ENCODE peak calls at places on chromosomes 1 and 21, in seven cellular contexts. One of them, this sample, is unnamed. For H3K79me2, the result is how much of the 10 kb centered on the place peaks cover.

GRCh38 chr21:37855568-37856391 is 60.5 kb downstream of the KCNJ6 start:
- DNase-seq in GM23338: no peak
- DNase-seq in GM23248: peak
- DNase-seq in SK-N-SH: no peak
- DNase-seq in PC-3: no peak
- DNase-seq in hepatocyte: no peak
- DNase-seq in OCI-LY7: no peak
- DNase-seq in this sample: peak

GRCh38 chr1:77989762-77990161 is 10.9 kb upstream of the FUBP1 start:
- DNase-seq in GM23338: peak
- DNase-seq in GM23248: no peak
- DNase-seq in hepatocyte: no peak
- DNase-seq in PC-3: no peak
- DNase-seq in SK-N-SH: no peak
- DNase-seq in OCI-LY7: no peak
- DNase-seq in this sample: no peak

GRCh38 chr1:7679873-7680790 is 91.0 kb upstream of the VAMP3 start:
- DNase-seq in OCI-LY7: no peak
- DNase-seq in SK-N-SH: peak
- DNase-seq in GM23248: peak
- DNase-seq in GM23338: peak
- DNase-seq in PC-3: no peak
- DNase-seq in hepatocyte: peak
- DNase-seq in this sample: peak

GRCh38 chr1:235027076-235027861 is 101.4 kb downstream of the TOMM20 start:
- DNase-seq in GM23338: no peak
- DNase-seq in GM23248: no peak
- DNase-seq in PC-3: no peak
- DNase-seq in SK-N-SH: no peak
- DNase-seq in OCI-LY7: no peak
- DNase-seq in hepatocyte: no peak
- DNase-seq in this sample: no peak

GRCh38 chr1:107776898-107777663 is 187.9 kb downstream of the VAV3 start:
- DNase-seq in GM23338: no peak
- DNase-seq in PC-3: no peak
- DNase-seq in GM23248: no peak
- DNase-seq in hepatocyte: no peak
- DNase-seq in OCI-LY7: peak
- DNase-seq in SK-N-SH: no peak
- DNase-seq in this sample: no peak

GRCh38 chr1:98102369-98103030 is 181.7 kb upstream of the DPYD start:
- DNase-seq in hepatocyte: peak
- DNase-seq in GM23338: no peak
- DNase-seq in SK-N-SH: no peak
- DNase-seq in OCI-LY7: no peak
- DNase-seq in PC-3: peak
- DNase-seq in GM23248: peak
- DNase-seq in this sample: no peak

GRCh38 chr1:241918879-241919278 is 38.7 kb upstream of the BECN2 start:
- DNase-seq in OCI-LY7: no peak
- DNase-seq in SK-N-SH: no peak
- DNase-seq in GM23338: no peak
- DNase-seq in GM23248: peak
- DNase-seq in hepatocyte: peak
- DNase-seq in PC-3: peak
- DNase-seq in this sample: peak

GRCh38 chr1:92705456-92705855 is 79.5 kb downstream of the EVI5 start:
- DNase-seq in SK-N-SH: no peak
- DNase-seq in GM23338: no peak
- DNase-seq in PC-3: no peak
- DNase-seq in OCI-LY7: no peak
- DNase-seq in hepatocyte: no peak
- DNase-seq in GM23248: peak
- DNase-seq in this sample: no peak

GRCh38 chr1:72697410-72697809 is 415.1 kb upstream of the NEGR1 start:
- DNase-seq in GM23338: no peak
- DNase-seq in OCI-LY7: no peak
- DNase-seq in hepatocyte: no peak
- DNase-seq in SK-N-SH: no peak
- DNase-seq in GM23248: no peak
- DNase-seq in PC-3: no peak
- DNase-seq in this sample: no peak

GRCh38 chr1:34688358-34688757 is 66.5 kb upstream of the GJB5 start:
- DNase-seq in hepatocyte: peak
- DNase-seq in PC-3: no peak
- DNase-seq in OCI-LY7: no peak
- DNase-seq in GM23248: no peak
- DNase-seq in GM23338: no peak
- DNase-seq in SK-N-SH: no peak
- DNase-seq in this sample: no peak

GRCh38 chr1:23168079-23168461 is 586 bp downstream of the LUZP1 start:
- DNase-seq in PC-3: no peak
- DNase-seq in SK-N-SH: peak
- DNase-seq in GM23338: no peak
- DNase-seq in GM23248: peak
- DNase-seq in OCI-LY7: peak
- DNase-seq in hepatocyte: peak
- DNase-seq in this sample: no peak

GRCh38 chr1:155049651-155050559 is 1.2 kb upstream of the ADAM15 start:
- DNase-seq in SK-N-SH: no peak
- DNase-seq in GM23248: peak
- DNase-seq in GM23338: no peak
- DNase-seq in hepatocyte: no peak
- DNase-seq in PC-3: peak
- DNase-seq in OCI-LY7: no peak
- DNase-seq in this sample: no peak

GRCh38 chr1:216221260-216221700 is 202.0 kb downstream of the USH2A start:
- DNase-seq in GM23338: peak
- DNase-seq in SK-N-SH: peak
- DNase-seq in hepatocyte: peak
- DNase-seq in PC-3: peak
- DNase-seq in OCI-LY7: peak
- DNase-seq in GM23248: peak
- DNase-seq in this sample: peak

GRCh38 chr1:90133133-90133532 is 138.2 kb downstream of the ZNF326 start:
- DNase-seq in OCI-LY7: peak
- DNase-seq in PC-3: peak
- DNase-seq in hepatocyte: peak
- DNase-seq in SK-N-SH: peak
- DNase-seq in GM23338: peak
- DNase-seq in GM23248: peak
- DNase-seq in this sample: peak

GRCh38 chr1:154474802-154475201 is 27.2 kb upstream of the TDRD10 start:
- DNase-seq in OCI-LY7: no peak
- DNase-seq in GM23248: peak
- DNase-seq in SK-N-SH: no peak
- DNase-seq in PC-3: peak
- DNase-seq in GM23338: no peak
- DNase-seq in hepatocyte: peak
- DNase-seq in this sample: no peak

GRCh38 chr1:154157520-154158306 is 2.8 kb upstream of the NUP210L start:
- DNase-seq in OCI-LY7: peak
- DNase-seq in GM23338: no peak
- DNase-seq in PC-3: no peak
- DNase-seq in SK-N-SH: no peak
- DNase-seq in hepatocyte: peak
- DNase-seq in GM23248: peak
- DNase-seq in this sample: peak

GRCh38 chr21:43701936-43702784 is 16.8 kb upstream of the PDXK start:
- DNase-seq in GM23338: no peak
- DNase-seq in PC-3: no peak
- DNase-seq in GM23248: peak
- DNase-seq in SK-N-SH: no peak
- DNase-seq in OCI-LY7: no peak
- DNase-seq in hepatocyte: no peak
- DNase-seq in this sample: no peak

GRCh38 chr1:88698764-88699163 is 14.7 kb downstream of the PKN2 start:
- DNase-seq in PC-3: no peak
- DNase-seq in SK-N-SH: no peak
- DNase-seq in GM23338: no peak
- DNase-seq in hepatocyte: no peak
- DNase-seq in GM23248: no peak
- DNase-seq in OCI-LY7: no peak
- DNase-seq in this sample: no peak
- H3K79me2 ChIP-seq in PC-3: half or more
- H3K79me2 ChIP-seq in SK-N-SH: half or more
- H3K79me2 ChIP-seq in GM23338: half or more
- H3K79me2 ChIP-seq in hepatocyte: half or more
- H3K79me2 ChIP-seq in GM23248: half or more
- H3K79me2 ChIP-seq in OCI-LY7: half or more
- H3K79me2 ChIP-seq in this sample: half or more

DNA sequence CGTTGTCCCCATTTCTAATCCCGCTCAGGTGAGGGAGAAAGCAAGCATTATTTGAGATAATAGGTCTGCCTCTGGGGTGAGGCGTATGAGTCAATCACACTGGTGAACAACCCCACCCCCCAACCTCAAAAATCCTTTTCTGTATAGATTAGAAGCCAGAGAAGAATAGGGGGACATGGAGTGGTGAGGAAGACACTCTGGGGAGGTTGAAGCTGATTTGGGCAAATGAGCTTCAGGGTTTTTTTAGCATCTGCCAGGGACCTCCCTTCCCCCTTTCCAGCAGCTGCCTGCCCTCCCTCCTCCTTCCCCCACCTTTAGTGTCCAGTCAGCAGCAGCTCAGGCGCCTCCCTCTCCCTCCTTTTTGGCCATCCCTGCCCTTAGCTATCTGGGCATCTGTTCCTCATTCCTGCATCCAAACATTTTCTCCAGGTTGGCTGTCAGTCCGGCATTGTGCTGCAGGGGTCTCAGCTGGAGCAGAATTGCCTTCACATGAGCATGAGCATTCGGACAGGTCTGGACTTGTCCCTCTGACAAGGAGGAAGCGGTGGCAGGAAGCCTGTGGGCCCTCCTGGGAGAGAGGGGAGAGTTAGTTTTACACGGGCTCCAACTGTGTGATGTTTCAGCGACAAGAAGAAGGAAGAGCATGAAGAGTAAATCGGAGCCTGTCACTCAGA is 30.8 kb upstream of the PTGFRN start:
- DNase-seq in PC-3: peak
- DNase-seq in GM23248: peak
- DNase-seq in hepatocyte: peak
- DNase-seq in GM23338: peak
- DNase-seq in SK-N-SH: peak
- DNase-seq in OCI-LY7: no peak
- DNase-seq in this sample: peak
- TF ChIP-seq EZH2phosphoT487 in PC-3: no peak
- TF ChIP-seq EZH2phosphoT487 in GM23248: no peak
- TF ChIP-seq EZH2phosphoT487 in hepatocyte: no peak
- TF ChIP-seq EZH2phosphoT487 in GM23338: no peak
- TF ChIP-seq EZH2phosphoT487 in SK-N-SH: no peak
- TF ChIP-seq EZH2phosphoT487 in OCI-LY7: no peak
- TF ChIP-seq EZH2phosphoT487 in this sample: no peak

GRCh38 chr1:3717715-3718601 is 34.3 kb upstream of the CCDC27 start:
- DNase-seq in OCI-LY7: peak
- DNase-seq in SK-N-SH: no peak
- DNase-seq in PC-3: no peak
- DNase-seq in GM23338: peak
- DNase-seq in hepatocyte: peak
- DNase-seq in GM23248: peak
- DNase-seq in this sample: peak

GRCh38 chr1:3714284-3714741 is 37.9 kb upstream of the CCDC27 start:
- DNase-seq in GM23338: no peak
- DNase-seq in OCI-LY7: no peak
- DNase-seq in hepatocyte: no peak
- DNase-seq in PC-3: no peak
- DNase-seq in SK-N-SH: no peak
- DNase-seq in GM23248: no peak
- DNase-seq in this sample: no peak

GRCh38 chr1:3714814-3715213 is 37.4 kb upstream of the CCDC27 start:
- DNase-seq in GM23248: no peak
- DNase-seq in OCI-LY7: no peak
- DNase-seq in SK-N-SH: no peak
- DNase-seq in hepatocyte: no peak
- DNase-seq in PC-3: no peak
- DNase-seq in GM23338: no peak
- DNase-seq in this sample: no peak

GRCh38 chr1:3717041-3717714 is 35.1 kb upstream of the CCDC27 start:
- DNase-seq in GM23338: no peak
- DNase-seq in hepatocyte: no peak
- DNase-seq in PC-3: no peak
- DNase-seq in SK-N-SH: peak
- DNase-seq in GM23248: no peak
- DNase-seq in OCI-LY7: no peak
- DNase-seq in this sample: no peak

GRCh38 chr1:3716351-3716750 is 35.9 kb upstream of the CCDC27 start:
- DNase-seq in OCI-LY7: no peak
- DNase-seq in hepatocyte: no peak
- DNase-seq in SK-N-SH: peak
- DNase-seq in GM23338: no peak
- DNase-seq in GM23248: no peak
- DNase-seq in PC-3: no peak
- DNase-seq in this sample: no peak
- H3K4me3 ChIP-seq in OCI-LY7: no peak
- H3K4me3 ChIP-seq in hepatocyte: no peak
- H3K4me3 ChIP-seq in SK-N-SH: no peak
- H3K4me3 ChIP-seq in GM23338: no peak
- H3K4me3 ChIP-seq in GM23248: no peak
- H3K4me3 ChIP-seq in PC-3: no peak
- H3K4me3 ChIP-seq in this sample: no peak

GRCh38 chr1:230983811-230984210 is 4.9 kb downstream of the ARV1 start:
- DNase-seq in GM23248: no peak
- DNase-seq in OCI-LY7: no peak
- DNase-seq in SK-N-SH: no peak
- DNase-seq in GM23338: no peak
- DNase-seq in hepatocyte: no peak
- DNase-seq in PC-3: no peak
- DNase-seq in this sample: no peak

GRCh38 chr1:230987446-230987845 is 8.6 kb downstream of the ARV1 start:
- DNase-seq in OCI-LY7: no peak
- DNase-seq in PC-3: no peak
- DNase-seq in GM23338: no peak
- DNase-seq in hepatocyte: no peak
- DNase-seq in SK-N-SH: no peak
- DNase-seq in GM23248: no peak
- DNase-seq in this sample: no peak

GRCh38 chr1:230985711-230986110 is 6.8 kb downstream of the ARV1 start:
- DNase-seq in GM23338: no peak
- DNase-seq in OCI-LY7: no peak
- DNase-seq in SK-N-SH: no peak
- DNase-seq in PC-3: no peak
- DNase-seq in GM23248: no peak
- DNase-seq in hepatocyte: no peak
- DNase-seq in this sample: no peak

GRCh38 chr1:230982698-230983097 is 3.8 kb downstream of the ARV1 start:
- DNase-seq in SK-N-SH: no peak
- DNase-seq in PC-3: no peak
- DNase-seq in GM23248: peak
- DNase-seq in OCI-LY7: no peak
- DNase-seq in GM23338: no peak
- DNase-seq in hepatocyte: no peak
- DNase-seq in this sample: no peak

DNA sequence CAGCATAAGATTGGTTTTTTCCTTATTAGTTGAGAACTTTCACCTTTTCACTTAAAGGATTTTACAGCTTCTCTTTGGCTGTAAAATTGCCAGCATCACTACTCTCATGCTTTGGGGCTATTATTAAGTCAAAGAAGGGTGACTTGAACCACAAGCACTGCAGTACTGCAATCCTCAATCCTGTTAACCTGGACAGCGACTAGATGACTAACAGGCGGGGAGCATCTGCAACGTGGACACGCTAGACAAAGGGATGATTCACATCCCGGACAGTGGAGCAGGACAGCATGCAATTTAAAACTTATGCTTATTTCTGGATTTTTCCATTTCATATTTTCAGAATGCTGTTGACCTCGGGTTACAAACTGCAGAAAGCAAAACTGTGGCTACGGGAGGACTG is 8.1 kb downstream of the ARV1 start:
- DNase-seq in hepatocyte: no peak
- DNase-seq in PC-3: peak
- DNase-seq in GM23338: no peak
- DNase-seq in GM23248: peak
- DNase-seq in OCI-LY7: no peak
- DNase-seq in SK-N-SH: no peak
- DNase-seq in this sample: no peak
- H3K79me2 ChIP-seq in hepatocyte: under half
- H3K79me2 ChIP-seq in PC-3: half or more
- H3K79me2 ChIP-seq in GM23338: under half
- H3K79me2 ChIP-seq in GM23248: under half
- H3K79me2 ChIP-seq in OCI-LY7: under half
- H3K79me2 ChIP-seq in SK-N-SH: under half
- H3K79me2 ChIP-seq in this sample: under half

This sample was measured in neural progenitor cell.